ENCODE peak calls at places on chromosomes 12 and 14, in eight cellular contexts. A, G, X, N, E, H, P and S are unnamed samples.
A peak's percentile ranks its signal among the peaks of the same experiment; 100 is the strongest.

GRCh38 chr12:46373303-46374182 is 970 bp upstream of the SLC38A2 start:
- DNase-seq in A (no peak), G (peak; percentile 71), X (peak; percentile 68), N (peak; percentile 68), E (peak; percentile 88), H (no peak), P (peak; percentile 42), S (no peak)

GRCh38 chr14:76926521-76927251 is 100.5 kb downstream of the LRRC74A start:
- DNase-seq in A (no peak), G (peak; percentile 80), X (no peak), N (peak; percentile 58), E (no peak), H (no peak), P (no peak), S (no peak)

GRCh38 chr14:37593496-37594237 is 1.4 kb downstream of the FOXA1 start:
- DNase-seq in A (no peak), G (no peak), X (no peak), N (no peak), E (no peak), H (no peak), P (no peak), S (no peak)

GRCh38 chr12:89238593-89238992 is 113.7 kb downstream of the DUSP6 start:
- DNase-seq in A (no peak), G (no peak), X (no peak), N (no peak), E (no peak), H (no peak), P (no peak), S (no peak)

GRCh38 chr12:65756956-65757511 is 67.2 kb upstream of the HMGA2 start:
- DNase-seq in A (no peak), G (no peak), X (no peak), N (peak; percentile 16), E (no peak), H (peak; percentile 87), P (peak; percentile 84), S (peak; percentile 21)

GRCh38 chr12:106682594-106683234 is 91.8 kb upstream of the RIC8B start:
- DNase-seq in A (no peak), G (peak; percentile 51), X (no peak), N (peak; percentile 15), E (no peak), H (no peak), P (peak; percentile 37), S (peak; percentile 7)

GRCh38 chr12:31491819-31492598 is 98.9 kb downstream of the DENND5B start:
- DNase-seq in A (peak; percentile 63), G (peak; percentile 81), X (no peak), N (peak; percentile 85), E (peak; percentile 77), H (no peak), P (peak; percentile 89), S (peak; percentile 93)

GRCh38 chr12:94202245-94203180 is 54.1 kb downstream of the PLXNC1 start:
- DNase-seq in A (no peak), G (no peak), X (no peak), N (no peak), E (no peak), H (no peak), P (no peak), S (no peak)

GRCh38 chr14:65303902-65304222 is 108.7 kb upstream of the FUT8 start:
- DNase-seq in A (no peak), G (no peak), X (no peak), N (no peak), E (no peak), H (no peak), P (no peak), S (peak; percentile 12)

GRCh38 chr12:57943438-57944080 is 2.2 kb downstream of the ATP23 start:
- DNase-seq in A (no peak), G (no peak), X (no peak), N (no peak), E (no peak), H (no peak), P (no peak), S (no peak)

GRCh38 chr14:101074124-101075024 is 170.9 kb upstream of the RTL1 start:
- DNase-seq in A (no peak), G (no peak), X (peak; percentile 14), N (no peak), E (no peak), H (no peak), P (no peak), S (no peak)

GRCh38 chr12:25352078-25352918 is 101.6 kb upstream of the KRAS start:
- DNase-seq in A (no peak), G (no peak), X (no peak), N (peak; percentile 63), E (no peak), H (peak; percentile 24), P (no peak), S (peak; percentile 90)

GRCh38 chr12:130127909-130128763 is 34.1 kb upstream of the FZD10 start:
- DNase-seq in A (no peak), G (no peak), X (peak; percentile 23), N (no peak), E (no peak), H (no peak), P (no peak), S (no peak)

GRCh38 chr12:65911321-65911720 is 87.0 kb downstream of the HMGA2 start:
- DNase-seq in A (no peak), G (peak; percentile 62), X (peak; percentile 80), N (peak; percentile 53), E (no peak), H (no peak), P (peak; percentile 40), S (no peak)

GRCh38 chr14:90388437-90388836 is 8.4 kb upstream of the CALM1 start:
- DNase-seq in A (no peak), G (peak; percentile 86), X (no peak), N (peak; percentile 90), E (peak; percentile 77), H (no peak), P (peak; percentile 93), S (peak; percentile 81)

GRCh38 chr12:121159467-121160307 is 27.0 kb downstream of the P2RX7 start:
- DNase-seq in A (no peak), G (no peak), X (no peak), N (no peak), E (no peak), H (peak; percentile 36), P (no peak), S (no peak)

GRCh38 chr12:48002179-48002601 is 2.1 kb downstream of the COL2A1 start:
- DNase-seq in A (no peak), G (no peak), X (no peak), N (no peak), E (peak; percentile 43), H (no peak), P (no peak), S (no peak)

GRCh38 chr12:34402899-34403705 is 380.8 kb downstream of the ALG10 start:
- DNase-seq in A (no peak), G (no peak), X (peak; percentile 10), N (no peak), E (no peak), H (no peak), P (no peak), S (no peak)

DNA sequence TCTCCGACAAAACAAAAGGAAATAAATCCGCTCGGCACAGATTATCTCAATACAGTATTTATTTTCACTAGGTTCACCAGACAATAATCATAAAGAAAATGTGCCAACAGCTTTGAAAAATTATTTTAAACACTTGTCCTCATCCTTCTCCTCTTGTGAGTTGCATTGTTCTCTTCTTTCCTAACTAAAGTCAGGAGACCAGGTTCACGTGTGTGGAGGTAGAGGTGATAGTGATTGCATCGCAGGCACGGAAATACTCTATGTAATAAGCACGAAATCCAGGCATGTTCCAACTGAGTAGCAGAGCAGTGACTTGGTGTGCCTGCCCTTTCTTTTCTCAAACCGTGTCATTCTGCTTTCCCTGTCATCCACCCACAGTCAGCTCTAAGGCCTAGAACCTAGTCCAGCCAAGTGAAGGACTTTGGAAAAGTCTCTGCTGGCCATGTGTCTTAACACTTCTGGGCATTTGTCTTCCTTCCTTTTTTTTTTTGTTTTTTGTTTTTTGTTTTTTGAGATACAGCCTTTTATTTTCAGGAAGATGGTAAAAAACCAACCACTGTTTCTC is 939 bp upstream of the SEL1L start:
- DNase-seq in A (no peak), G (no peak), X (peak; percentile 22), N (no peak), E (no peak), H (no peak), P (no peak), S (no peak)
- H3K4me3 ChIP-seq in A (no peak overlapping the region), G (no peak overlapping the region), X (no peak overlapping the region), N (no peak overlapping the region), E (no peak overlapping the region), H (peak overlapping the region; percentile 42), P (peak overlapping the region; percentile 48), S (no peak overlapping the region)

DNA sequence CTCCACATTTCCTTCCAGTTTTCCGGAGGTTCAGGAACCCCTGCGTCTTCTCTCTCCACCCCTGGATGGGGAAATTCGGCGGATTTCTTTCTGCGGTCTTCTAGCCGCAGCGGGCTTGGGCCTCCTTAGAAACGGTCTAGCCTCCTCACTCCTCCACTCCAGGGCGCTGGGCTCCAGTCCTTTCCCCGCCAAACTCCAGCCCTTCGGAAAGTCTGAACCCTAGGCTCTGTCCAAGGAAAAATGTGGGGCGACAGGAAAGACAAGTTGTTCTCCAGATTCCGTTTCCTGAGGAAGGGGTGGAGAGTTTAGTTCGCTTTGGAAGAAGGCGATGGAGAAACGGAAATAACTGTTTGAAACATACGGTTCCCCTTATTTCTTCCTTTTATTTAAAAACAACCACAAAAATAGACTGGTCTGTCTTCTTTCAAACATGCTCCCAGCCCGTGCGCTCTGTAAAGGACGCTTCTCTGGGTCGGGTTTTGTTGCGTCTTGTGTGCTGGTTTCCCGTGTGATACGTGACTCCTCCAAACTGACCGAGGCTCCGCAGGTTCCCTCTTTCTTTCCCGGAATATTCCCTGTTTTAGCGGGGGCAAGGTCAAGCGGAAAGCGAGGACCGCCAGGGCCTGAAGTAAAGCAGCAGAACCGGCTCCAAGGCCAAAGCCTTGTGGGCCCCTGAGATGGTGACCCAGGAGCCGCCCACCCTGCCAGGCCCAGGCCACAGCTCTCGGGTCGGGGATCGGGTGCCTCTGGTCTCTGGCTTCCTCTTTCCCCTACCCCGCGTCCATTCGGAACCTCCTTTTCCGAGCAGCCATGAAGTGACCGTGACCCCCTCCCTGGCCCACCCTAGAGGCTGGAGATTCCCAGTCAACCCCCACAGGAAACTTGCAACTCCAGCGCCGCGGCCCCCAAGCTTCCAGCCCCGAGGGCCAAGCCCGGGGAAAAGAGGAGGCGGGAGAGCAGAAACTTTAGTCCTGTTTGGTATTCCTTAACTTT is 1.1 kb upstream of the HOXC10 start:
- DNase-seq in A (no peak), G (no peak), X (no peak), N (no peak), E (peak; percentile 18), H (no peak), P (no peak), S (no peak)
- H3K9ac ChIP-seq in A (no peak overlapping the region), G (no peak overlapping the region), X (no peak overlapping the region), N (no peak overlapping the region), E (no peak overlapping the region), H (no peak overlapping the region), P (no peak overlapping the region), S (no peak overlapping the region)

GRCh38 chr12:127422935-127423585 is 843.9 kb upstream of the TMEM132C start:
- DNase-seq in A (no peak), G (no peak), X (no peak), N (no peak), E (no peak), H (no peak), P (no peak), S (no peak)
- H3K4me1 ChIP-seq in A (no peaks in the 10 kb centered on the region), G (no peaks in the 10 kb centered on the region), X (no peaks in the 10 kb centered on the region), N (no peaks in the 10 kb centered on the region), E (no peaks in the 10 kb centered on the region), H (no peaks in the 10 kb centered on the region), P (no peaks in the 10 kb centered on the region), S (no peaks in the 10 kb centered on the region)

DNA sequence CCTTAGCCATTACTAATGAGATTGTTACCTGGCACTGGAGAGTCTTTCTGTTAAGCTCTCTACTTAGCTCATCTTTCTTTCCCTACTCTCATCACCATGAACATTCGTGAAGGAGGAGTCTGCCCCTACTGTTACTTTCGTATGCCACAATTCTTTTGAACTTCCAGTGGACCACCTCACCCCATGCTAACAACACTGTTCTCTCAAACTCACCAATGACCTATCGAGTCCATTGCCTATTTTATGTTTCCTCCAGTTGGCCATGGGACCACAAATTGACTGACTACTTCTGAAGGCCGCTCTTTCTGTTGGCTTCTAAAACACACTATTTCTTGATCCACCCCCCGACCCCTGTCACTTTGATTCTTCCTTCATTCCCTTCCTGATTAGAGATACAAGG is 192.4 kb upstream of the GZMB start:
- DNase-seq in A (no peak), G (no peak), X (no peak), N (no peak), E (no peak), H (no peak), P (no peak), S (no peak)
- H3K4me3 ChIP-seq in A (no peak overlapping the region), G (no peak overlapping the region), X (no peak overlapping the region), N (no peak overlapping the region), E (no peak overlapping the region), H (no peak overlapping the region), P (no peak overlapping the region), S (no peak overlapping the region)